ENCODE peak calls at places on chromosomes 16 and 17, in seven cellular contexts. One of them, this sample, is unnamed.

GRCh38 chr16:66289986-66290385 is 76.5 kb upstream of the CDH5 start:
- DNase-seq in neural crest cell: no peak
- DNase-seq in endothelial cell: no peak
- DNase-seq in mucosa of descending colon: no peak
- DNase-seq in H9: no peak
- DNase-seq in GM10248: no peak
- DNase-seq in lung: no peak
- DNase-seq in this sample: no peak

GRCh38 chr16:81564368-81565060 is 119.9 kb downstream of the CMIP start:
- DNase-seq in neural crest cell: no peak
- DNase-seq in endothelial cell: no peak
- DNase-seq in mucosa of descending colon: no peak
- DNase-seq in H9: no peak
- DNase-seq in GM10248: no peak
- DNase-seq in lung: no peak
- DNase-seq in this sample: no peak

GRCh38 chr17:83119987-83120864 is 40.8 kb downstream of the METRNL start:
- DNase-seq in neural crest cell: no peak
- DNase-seq in endothelial cell: no peak
- DNase-seq in mucosa of descending colon: peak; percentile 70
- DNase-seq in H9: no peak
- DNase-seq in GM10248: peak; percentile 85
- DNase-seq in lung: no peak
- DNase-seq in this sample: peak; percentile 86

GRCh38 chr17:32116937-32117336 is 25.4 kb upstream of the RHOT1 start:
- DNase-seq in neural crest cell: no peak
- DNase-seq in endothelial cell: no peak
- DNase-seq in mucosa of descending colon: no peak
- DNase-seq in H9: no peak
- DNase-seq in GM10248: no peak
- DNase-seq in lung: no peak
- DNase-seq in this sample: no peak

GRCh38 chr17:29420128-29420527 is 30.0 kb downstream of the TAOK1 start:
- DNase-seq in neural crest cell: no peak
- DNase-seq in endothelial cell: no peak
- DNase-seq in mucosa of descending colon: no peak
- DNase-seq in H9: no peak
- DNase-seq in GM10248: no peak
- DNase-seq in lung: no peak
- DNase-seq in this sample: no peak

GRCh38 chr17:67074781-67075180 is 30.4 kb downstream of the CACNG1 start:
- DNase-seq in neural crest cell: no peak
- DNase-seq in endothelial cell: no peak
- DNase-seq in mucosa of descending colon: no peak
- DNase-seq in H9: no peak
- DNase-seq in GM10248: no peak
- DNase-seq in lung: no peak
- DNase-seq in this sample: no peak

GRCh38 chr16:55499951-55500350 is 8.9 kb upstream of the LPCAT2 start:
- DNase-seq in neural crest cell: no peak
- DNase-seq in endothelial cell: peak; percentile 40
- DNase-seq in mucosa of descending colon: no peak
- DNase-seq in H9: no peak
- DNase-seq in GM10248: peak; percentile 4
- DNase-seq in lung: peak; percentile 26
- DNase-seq in this sample: peak; percentile 6

GRCh38 chr17:50026901-50027638 is 28.8 kb upstream of the ITGA3 start:
- DNase-seq in neural crest cell: peak; percentile 96
- DNase-seq in endothelial cell: peak; percentile 93
- DNase-seq in mucosa of descending colon: peak; percentile 76
- DNase-seq in H9: peak; percentile 94
- DNase-seq in GM10248: peak; percentile 88
- DNase-seq in lung: peak; percentile 85
- DNase-seq in this sample: peak; percentile 90

GRCh38 chr17:45092932-45093430 is 31.9 kb downstream of the NMT1 start:
- DNase-seq in neural crest cell: no peak
- DNase-seq in endothelial cell: no peak
- DNase-seq in mucosa of descending colon: peak; percentile 70
- DNase-seq in H9: no peak
- DNase-seq in GM10248: no peak
- DNase-seq in lung: peak; percentile 84
- DNase-seq in this sample: no peak

GRCh38 chr17:10042589-10043244 is 137.6 kb upstream of the RCVRN start:
- DNase-seq in neural crest cell: no peak
- DNase-seq in endothelial cell: no peak
- DNase-seq in mucosa of descending colon: no peak
- DNase-seq in H9: no peak
- DNase-seq in GM10248: no peak
- DNase-seq in lung: no peak
- DNase-seq in this sample: no peak

GRCh38 chr16:29876578-29877249 is 13.7 kb upstream of the CDIPT start:
- DNase-seq in neural crest cell: no peak
- DNase-seq in endothelial cell: no peak
- DNase-seq in mucosa of descending colon: peak; percentile 48
- DNase-seq in H9: no peak
- DNase-seq in GM10248: peak; percentile 34
- DNase-seq in lung: no peak
- DNase-seq in this sample: peak; percentile 53

GRCh38 chr17:7929158-7930029 is at the start of gene KCNAB3:
- DNase-seq in neural crest cell: peak; percentile 64
- DNase-seq in endothelial cell: peak; percentile 74
- DNase-seq in mucosa of descending colon: peak; percentile 62
- DNase-seq in H9: peak; percentile 93
- DNase-seq in GM10248: peak; percentile 76
- DNase-seq in lung: no peak
- DNase-seq in this sample: peak; percentile 68

GRCh38 chr17:9208381-9208780 is 187.1 kb downstream of the NTN1 start:
- DNase-seq in neural crest cell: no peak
- DNase-seq in endothelial cell: no peak
- DNase-seq in mucosa of descending colon: no peak
- DNase-seq in H9: peak; percentile 24
- DNase-seq in GM10248: no peak
- DNase-seq in lung: no peak
- DNase-seq in this sample: no peak

GRCh38 chr16:87201052-87201451 is 116.1 kb downstream of the C16orf95 start:
- DNase-seq in neural crest cell: no peak
- DNase-seq in endothelial cell: no peak
- DNase-seq in mucosa of descending colon: no peak
- DNase-seq in H9: no peak
- DNase-seq in GM10248: no peak
- DNase-seq in lung: peak; percentile 50
- DNase-seq in this sample: no peak

DNA sequence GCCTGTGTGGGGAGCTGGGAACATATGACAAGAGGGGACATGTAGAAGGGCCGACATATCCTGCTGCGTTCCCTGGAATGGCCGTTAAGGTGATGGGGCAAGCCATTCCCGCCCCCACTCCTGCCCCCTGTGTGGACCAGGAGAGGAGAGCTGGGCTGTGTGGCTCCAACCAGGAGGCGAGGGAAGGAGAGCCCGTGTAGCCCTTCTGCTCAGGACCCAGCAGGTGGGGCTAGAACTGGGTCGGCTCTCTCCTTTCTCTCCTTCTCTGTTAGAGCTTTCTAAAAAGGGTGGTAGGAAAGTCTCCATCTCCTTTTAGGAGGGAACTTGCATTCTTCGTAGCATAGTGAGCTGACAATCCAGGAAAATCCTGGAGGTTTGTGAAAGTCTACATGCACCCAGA is 12.8 kb downstream of the SPHK1 start:
- DNase-seq in neural crest cell: no peak
- DNase-seq in endothelial cell: no peak
- DNase-seq in mucosa of descending colon: no peak
- DNase-seq in H9: no peak
- DNase-seq in GM10248: no peak
- DNase-seq in lung: no peak
- DNase-seq in this sample: no peak
- TF ChIP-seq CTCF in neural crest cell: no peak
- TF ChIP-seq CTCF in endothelial cell: no peak
- TF ChIP-seq CTCF in mucosa of descending colon: no peak
- TF ChIP-seq CTCF in H9: no peak
- TF ChIP-seq CTCF in GM10248: no peak
- TF ChIP-seq CTCF in lung: no peak
- TF ChIP-seq CTCF in this sample: no peak

GRCh38 chr17:80253631-80254395 is 6.8 kb upstream of the RNF213 start:
- DNase-seq in neural crest cell: no peak
- DNase-seq in endothelial cell: no peak
- DNase-seq in mucosa of descending colon: peak; percentile 58
- DNase-seq in H9: no peak
- DNase-seq in GM10248: no peak
- DNase-seq in lung: no peak
- DNase-seq in this sample: no peak

GRCh38 chr17:80256034-80256350 is 4.7 kb upstream of the RNF213 start:
- DNase-seq in neural crest cell: no peak
- DNase-seq in endothelial cell: no peak
- DNase-seq in mucosa of descending colon: no peak
- DNase-seq in H9: no peak
- DNase-seq in GM10248: no peak
- DNase-seq in lung: no peak
- DNase-seq in this sample: no peak

GRCh38 chr17:80254396-80255241 is 6.0 kb upstream of the RNF213 start:
- DNase-seq in neural crest cell: no peak
- DNase-seq in endothelial cell: no peak
- DNase-seq in mucosa of descending colon: peak; percentile 52
- DNase-seq in H9: peak; percentile 32
- DNase-seq in GM10248: peak; percentile 70
- DNase-seq in lung: peak; percentile 77
- DNase-seq in this sample: peak; percentile 61

GRCh38 chr17:80251966-80252365 is 8.7 kb upstream of the RNF213 start:
- DNase-seq in neural crest cell: no peak
- DNase-seq in endothelial cell: no peak
- DNase-seq in mucosa of descending colon: peak; percentile 50
- DNase-seq in H9: no peak
- DNase-seq in GM10248: no peak
- DNase-seq in lung: no peak
- DNase-seq in this sample: no peak

DNA sequence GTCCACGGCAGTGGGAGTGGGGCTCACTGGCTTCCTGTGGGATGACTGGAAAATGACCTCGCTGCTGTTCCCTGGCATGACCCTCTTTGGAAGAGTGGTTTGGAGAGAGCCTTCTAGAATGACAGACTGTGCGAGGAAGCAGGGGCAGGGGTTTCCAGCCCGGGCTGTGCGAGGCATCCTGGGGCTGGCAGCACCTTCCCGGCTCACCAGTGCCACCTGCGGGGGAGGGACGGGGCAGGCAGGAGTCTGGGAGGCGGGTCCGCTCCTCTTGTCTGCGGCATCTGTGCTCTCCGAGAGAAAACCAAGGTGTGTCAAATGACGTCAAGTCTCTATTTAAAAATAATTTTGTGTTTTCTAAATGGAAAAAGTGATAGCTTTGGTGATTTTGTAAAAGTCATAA is 7.8 kb upstream of the RNF213 start:
- DNase-seq in neural crest cell: peak; percentile 38
- DNase-seq in endothelial cell: peak; percentile 64
- DNase-seq in mucosa of descending colon: peak; percentile 87
- DNase-seq in H9: peak; percentile 84
- DNase-seq in GM10248: peak; percentile 82
- DNase-seq in lung: peak; percentile 76
- DNase-seq in this sample: peak; percentile 86
- TF ChIP-seq CTCF in neural crest cell: peak; percentile 55
- TF ChIP-seq CTCF in endothelial cell: no peak
- TF ChIP-seq CTCF in mucosa of descending colon: peak; percentile 63
- TF ChIP-seq CTCF in H9: peak; percentile 72
- TF ChIP-seq CTCF in GM10248: peak; percentile 68
- TF ChIP-seq CTCF in lung: peak; percentile 23
- TF ChIP-seq CTCF in this sample: peak; percentile 40

DNA sequence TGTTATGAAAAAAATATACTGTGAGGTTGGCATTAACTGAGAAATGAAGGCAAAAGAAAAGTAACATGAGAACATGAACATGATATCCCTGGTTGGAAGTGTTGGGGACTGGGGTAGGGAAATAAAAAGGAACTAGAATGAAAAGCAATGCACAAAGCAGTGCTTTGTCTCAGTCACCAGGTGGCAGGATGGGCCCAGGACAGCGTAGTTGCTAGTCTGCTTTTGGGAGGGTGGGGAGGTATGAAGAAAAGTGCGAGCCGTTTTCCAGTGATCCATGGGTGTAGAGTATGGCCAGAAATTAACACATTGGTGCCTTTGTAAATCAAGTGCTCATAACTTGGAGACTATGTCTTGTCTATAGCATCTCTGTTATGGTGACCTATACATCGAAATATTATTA is 662.5 kb upstream of the SALL1 start:
- DNase-seq in neural crest cell: no peak
- DNase-seq in endothelial cell: no peak
- DNase-seq in mucosa of descending colon: no peak
- DNase-seq in H9: peak; percentile 56
- DNase-seq in GM10248: no peak
- DNase-seq in lung: no peak
- DNase-seq in this sample: no peak
- TF ChIP-seq CTCF in neural crest cell: peak; percentile 28
- TF ChIP-seq CTCF in endothelial cell: peak; percentile 33
- TF ChIP-seq CTCF in mucosa of descending colon: no peak
- TF ChIP-seq CTCF in H9: peak; percentile 80
- TF ChIP-seq CTCF in GM10248: no peak
- TF ChIP-seq CTCF in lung: no peak
- TF ChIP-seq CTCF in this sample: no peak

GRCh38 chr16:4409081-4409932 is 7.1 kb downstream of the CORO7 start:
- DNase-seq in neural crest cell: no peak
- DNase-seq in endothelial cell: no peak
- DNase-seq in mucosa of descending colon: no peak
- DNase-seq in H9: peak; percentile 41
- DNase-seq in GM10248: no peak
- DNase-seq in lung: no peak
- DNase-seq in this sample: peak; percentile 28
- TF ChIP-seq CTCF in neural crest cell: no peak
- TF ChIP-seq CTCF in endothelial cell: no peak
- TF ChIP-seq CTCF in mucosa of descending colon: no peak
- TF ChIP-seq CTCF in H9: peak; percentile 32
- TF ChIP-seq CTCF in GM10248: peak; percentile 12
- TF ChIP-seq CTCF in lung: no peak
- TF ChIP-seq CTCF in this sample: no peak

GRCh38 chr16:58733671-58734458 is at the start of gene GOT2:
- DNase-seq in neural crest cell: peak; percentile 82
- DNase-seq in endothelial cell: peak; percentile 90
- DNase-seq in mucosa of descending colon: peak; percentile 87
- DNase-seq in H9: peak; percentile 92
- DNase-seq in GM10248: peak; percentile 91
- DNase-seq in lung: peak; percentile 82
- DNase-seq in this sample: peak; percentile 91
- TF ChIP-seq CTCF in neural crest cell: peak; percentile 91
- TF ChIP-seq CTCF in endothelial cell: peak; percentile 58
- TF ChIP-seq CTCF in mucosa of descending colon: peak; percentile 92
- TF ChIP-seq CTCF in H9: peak; percentile 96
- TF ChIP-seq CTCF in GM10248: peak; percentile 97
- TF ChIP-seq CTCF in lung: peak; percentile 73
- TF ChIP-seq CTCF in this sample: peak; percentile 97

GRCh38 chr17:79842656-79843474 is 3.6 kb upstream of the CBX4 start:
- DNase-seq in neural crest cell: peak; percentile 24
- DNase-seq in endothelial cell: no peak
- DNase-seq in mucosa of descending colon: no peak
- DNase-seq in H9: no peak
- DNase-seq in GM10248: no peak
- DNase-seq in lung: no peak
- DNase-seq in this sample: peak; percentile 51
- TF ChIP-seq CTCF in neural crest cell: no peak
- TF ChIP-seq CTCF in endothelial cell: no peak
- TF ChIP-seq CTCF in mucosa of descending colon: no peak
- TF ChIP-seq CTCF in H9: peak; percentile 26
- TF ChIP-seq CTCF in GM10248: no peak
- TF ChIP-seq CTCF in lung: no peak
- TF ChIP-seq CTCF in this sample: no peak

GRCh38 chr16:75096730-75097129 is 19.9 kb downstream of the LDHD start:
- DNase-seq in neural crest cell: no peak
- DNase-seq in endothelial cell: no peak
- DNase-seq in mucosa of descending colon: no peak
- DNase-seq in H9: peak; percentile 88
- DNase-seq in GM10248: no peak
- DNase-seq in lung: peak; percentile 67
- DNase-seq in this sample: no peak
- TF ChIP-seq CTCF in neural crest cell: peak; percentile 64
- TF ChIP-seq CTCF in endothelial cell: peak; percentile 56
- TF ChIP-seq CTCF in mucosa of descending colon: no peak
- TF ChIP-seq CTCF in H9: peak; percentile 77
- TF ChIP-seq CTCF in GM10248: no peak
- TF ChIP-seq CTCF in lung: no peak
- TF ChIP-seq CTCF in this sample: no peak

This sample was measured in GM13976.